ENCODE peak calls at places on chromosomes 7 and 10, in ten cellular contexts. One of them, this sample, is unnamed.
A peak's percentile ranks its signal among the peaks of the same experiment; 100 is the strongest.

GRCh38 chr10:35425596-35425995 is 89.3 kb downstream of the CCNY start:
- DNase-seq in CD8-positive, alpha-beta T cell: no peak
- DNase-seq in tibial nerve: no peak
- DNase-seq in fibroblast of lung: no peak
- DNase-seq in GM23338: no peak
- DNase-seq in upper lobe of right lung: no peak
- DNase-seq in kidney: no peak
- DNase-seq in spleen: no peak
- DNase-seq in PC-9: no peak
- DNase-seq in transverse colon: no peak
- DNase-seq in this sample: no peak

GRCh38 chr10:78567680-78568453 is 500.9 kb upstream of the ZMIZ1 start:
- DNase-seq in CD8-positive, alpha-beta T cell: no peak
- DNase-seq in tibial nerve: no peak
- DNase-seq in fibroblast of lung: no peak
- DNase-seq in GM23338: no peak
- DNase-seq in upper lobe of right lung: no peak
- DNase-seq in kidney: no peak
- DNase-seq in spleen: no peak
- DNase-seq in PC-9: no peak
- DNase-seq in transverse colon: no peak
- DNase-seq in this sample: no peak

GRCh38 chr10:24256619-24257018 is 47.7 kb downstream of the KIAA1217 start:
- DNase-seq in CD8-positive, alpha-beta T cell: no peak
- DNase-seq in tibial nerve: no peak
- DNase-seq in fibroblast of lung: peak; percentile 49
- DNase-seq in GM23338: no peak
- DNase-seq in upper lobe of right lung: no peak
- DNase-seq in kidney: no peak
- DNase-seq in spleen: no peak
- DNase-seq in PC-9: no peak
- DNase-seq in transverse colon: no peak
- DNase-seq in this sample: no peak

GRCh38 chr7:120981888-120982615 is 6.5 kb upstream of the CPED1 start:
- DNase-seq in CD8-positive, alpha-beta T cell: no peak
- DNase-seq in tibial nerve: no peak
- DNase-seq in fibroblast of lung: peak; percentile 83
- DNase-seq in GM23338: peak; percentile 38
- DNase-seq in upper lobe of right lung: no peak
- DNase-seq in kidney: no peak
- DNase-seq in spleen: no peak
- DNase-seq in PC-9: no peak
- DNase-seq in transverse colon: no peak
- DNase-seq in this sample: no peak

GRCh38 chr7:2660359-2661095 is 27.5 kb upstream of the AMZ1 start:
- DNase-seq in CD8-positive, alpha-beta T cell: no peak
- DNase-seq in tibial nerve: no peak
- DNase-seq in fibroblast of lung: no peak
- DNase-seq in GM23338: no peak
- DNase-seq in upper lobe of right lung: no peak
- DNase-seq in kidney: peak; percentile 71
- DNase-seq in spleen: peak; percentile 63
- DNase-seq in PC-9: no peak
- DNase-seq in transverse colon: no peak
- DNase-seq in this sample: no peak

GRCh38 chr7:81956520-81956919 is 186.7 kb upstream of the HGF start:
- DNase-seq in CD8-positive, alpha-beta T cell: no peak
- DNase-seq in tibial nerve: peak; percentile 20
- DNase-seq in fibroblast of lung: peak; percentile 50
- DNase-seq in GM23338: peak; percentile 86
- DNase-seq in upper lobe of right lung: no peak
- DNase-seq in kidney: no peak
- DNase-seq in spleen: no peak
- DNase-seq in PC-9: no peak
- DNase-seq in transverse colon: no peak
- DNase-seq in this sample: peak; percentile 51

GRCh38 chr7:39507866-39508551 is 58.2 kb upstream of the YAE1 start:
- DNase-seq in CD8-positive, alpha-beta T cell: no peak
- DNase-seq in tibial nerve: no peak
- DNase-seq in fibroblast of lung: peak; percentile 64
- DNase-seq in GM23338: no peak
- DNase-seq in upper lobe of right lung: peak; percentile 70
- DNase-seq in kidney: no peak
- DNase-seq in spleen: peak; percentile 70
- DNase-seq in PC-9: no peak
- DNase-seq in transverse colon: no peak
- DNase-seq in this sample: no peak

GRCh38 chr10:123622381-123622780 is 43.8 kb upstream of the GPR26 start:
- DNase-seq in CD8-positive, alpha-beta T cell: no peak
- DNase-seq in tibial nerve: no peak
- DNase-seq in fibroblast of lung: no peak
- DNase-seq in GM23338: no peak
- DNase-seq in upper lobe of right lung: no peak
- DNase-seq in kidney: no peak
- DNase-seq in spleen: no peak
- DNase-seq in PC-9: no peak
- DNase-seq in transverse colon: no peak
- DNase-seq in this sample: no peak

GRCh38 chr10:63518690-63519288 is 2.4 kb upstream of the REEP3 start:
- DNase-seq in CD8-positive, alpha-beta T cell: no peak
- DNase-seq in tibial nerve: no peak
- DNase-seq in fibroblast of lung: no peak
- DNase-seq in GM23338: no peak
- DNase-seq in upper lobe of right lung: no peak
- DNase-seq in kidney: no peak
- DNase-seq in spleen: no peak
- DNase-seq in PC-9: no peak
- DNase-seq in transverse colon: no peak
- DNase-seq in this sample: no peak

GRCh38 chr10:63523015-63523414 is 1.8 kb downstream of the REEP3 start:
- DNase-seq in CD8-positive, alpha-beta T cell: no peak
- DNase-seq in tibial nerve: no peak
- DNase-seq in fibroblast of lung: no peak
- DNase-seq in GM23338: no peak
- DNase-seq in upper lobe of right lung: no peak
- DNase-seq in kidney: no peak
- DNase-seq in spleen: no peak
- DNase-seq in PC-9: no peak
- DNase-seq in transverse colon: no peak
- DNase-seq in this sample: no peak

GRCh38 chr10:63522129-63522687 is 1.0 kb downstream of the REEP3 start:
- DNase-seq in CD8-positive, alpha-beta T cell: no peak
- DNase-seq in tibial nerve: no peak
- DNase-seq in fibroblast of lung: peak; percentile 39
- DNase-seq in GM23338: no peak
- DNase-seq in upper lobe of right lung: no peak
- DNase-seq in kidney: no peak
- DNase-seq in spleen: no peak
- DNase-seq in PC-9: no peak
- DNase-seq in transverse colon: no peak
- DNase-seq in this sample: no peak

GRCh38 chr10:63521389-63522128 is at the start of gene REEP3:
- DNase-seq in CD8-positive, alpha-beta T cell: peak; percentile 49
- DNase-seq in tibial nerve: peak; percentile 60
- DNase-seq in fibroblast of lung: peak; percentile 78
- DNase-seq in GM23338: peak; percentile 91
- DNase-seq in upper lobe of right lung: peak; percentile 88
- DNase-seq in kidney: peak; percentile 90
- DNase-seq in spleen: peak; percentile 93
- DNase-seq in PC-9: peak; percentile 74
- DNase-seq in transverse colon: peak; percentile 66
- DNase-seq in this sample: peak; percentile 86

GRCh38 chr10:63520463-63521388 is 475 bp upstream of the REEP3 start:
- DNase-seq in CD8-positive, alpha-beta T cell: peak; percentile 36
- DNase-seq in tibial nerve: no peak
- DNase-seq in fibroblast of lung: peak; percentile 80
- DNase-seq in GM23338: peak; percentile 85
- DNase-seq in upper lobe of right lung: peak; percentile 90
- DNase-seq in kidney: peak; percentile 87
- DNase-seq in spleen: no peak
- DNase-seq in PC-9: peak; percentile 79
- DNase-seq in transverse colon: peak; percentile 74
- DNase-seq in this sample: peak; percentile 74
- H3K4me1 ChIP-seq in CD8-positive, alpha-beta T cell: peaks cover 32% of the 10 kb centered on the region
- H3K4me1 ChIP-seq in tibial nerve: peaks cover 17% of the 10 kb centered on the region
- H3K4me1 ChIP-seq in fibroblast of lung: no peaks in the 10 kb centered on the region
- H3K4me1 ChIP-seq in GM23338: peaks cover 52% of the 10 kb centered on the region
- H3K4me1 ChIP-seq in upper lobe of right lung: peaks cover 47% of the 10 kb centered on the region
- H3K4me1 ChIP-seq in kidney: peaks cover 10% of the 10 kb centered on the region
- H3K4me1 ChIP-seq in spleen: peaks cover 56% of the 10 kb centered on the region
- H3K4me1 ChIP-seq in PC-9: peaks cover 42% of the 10 kb centered on the region
- H3K4me1 ChIP-seq in transverse colon: peaks cover 22% of the 10 kb centered on the region
- H3K4me1 ChIP-seq in this sample: peaks cover 24% of the 10 kb centered on the region

GRCh38 chr10:69124558-69125121 is 662 bp downstream of the VPS26A start:
- DNase-seq in CD8-positive, alpha-beta T cell: peak; percentile 51
- DNase-seq in tibial nerve: no peak
- DNase-seq in fibroblast of lung: peak; percentile 62
- DNase-seq in GM23338: peak; percentile 69
- DNase-seq in upper lobe of right lung: peak; percentile 68
- DNase-seq in kidney: no peak
- DNase-seq in spleen: peak; percentile 85
- DNase-seq in PC-9: peak; percentile 50
- DNase-seq in transverse colon: peak; percentile 72
- DNase-seq in this sample: peak; percentile 64

GRCh38 chr10:69123747-69124557 is at the start of gene VPS26A:
- DNase-seq in CD8-positive, alpha-beta T cell: peak; percentile 98
- DNase-seq in tibial nerve: peak; percentile 98
- DNase-seq in fibroblast of lung: peak; percentile 96
- DNase-seq in GM23338: peak; percentile 99
- DNase-seq in upper lobe of right lung: peak; percentile 100
- DNase-seq in kidney: peak; percentile 100
- DNase-seq in spleen: peak; percentile 100
- DNase-seq in PC-9: peak; percentile 100
- DNase-seq in transverse colon: peak; percentile 99
- DNase-seq in this sample: peak; percentile 100

GRCh38 chr10:69130251-69130650 is 6.3 kb downstream of the VPS26A start:
- DNase-seq in CD8-positive, alpha-beta T cell: no peak
- DNase-seq in tibial nerve: no peak
- DNase-seq in fibroblast of lung: peak; percentile 48
- DNase-seq in GM23338: no peak
- DNase-seq in upper lobe of right lung: no peak
- DNase-seq in kidney: no peak
- DNase-seq in spleen: no peak
- DNase-seq in PC-9: no peak
- DNase-seq in transverse colon: no peak
- DNase-seq in this sample: no peak

GRCh38 chr10:69123306-69123746 is 652 bp upstream of the VPS26A start:
- DNase-seq in CD8-positive, alpha-beta T cell: no peak
- DNase-seq in tibial nerve: peak; percentile 31
- DNase-seq in fibroblast of lung: peak; percentile 66
- DNase-seq in GM23338: peak; percentile 73
- DNase-seq in upper lobe of right lung: no peak
- DNase-seq in kidney: no peak
- DNase-seq in spleen: no peak
- DNase-seq in PC-9: no peak
- DNase-seq in transverse colon: peak; percentile 65
- DNase-seq in this sample: no peak

GRCh38 chr10:69125554-69125953 is 1.6 kb downstream of the VPS26A start:
- DNase-seq in CD8-positive, alpha-beta T cell: no peak
- DNase-seq in tibial nerve: no peak
- DNase-seq in fibroblast of lung: no peak
- DNase-seq in GM23338: no peak
- DNase-seq in upper lobe of right lung: no peak
- DNase-seq in kidney: no peak
- DNase-seq in spleen: no peak
- DNase-seq in PC-9: no peak
- DNase-seq in transverse colon: no peak
- DNase-seq in this sample: no peak
- H3K4me3 ChIP-seq in CD8-positive, alpha-beta T cell: peak overlapping the region; percentile 88
- H3K4me3 ChIP-seq in tibial nerve: no peak overlapping the region
- H3K4me3 ChIP-seq in fibroblast of lung: peak overlapping the region; percentile 98
- H3K4me3 ChIP-seq in GM23338: peak overlapping the region; percentile 93
- H3K4me3 ChIP-seq in upper lobe of right lung: peak overlapping the region; percentile 94
- H3K4me3 ChIP-seq in kidney: peak overlapping the region; percentile 93
- H3K4me3 ChIP-seq in spleen: peak overlapping the region; percentile 90
- H3K4me3 ChIP-seq in PC-9: peak overlapping the region; percentile 61
- H3K4me3 ChIP-seq in transverse colon: peak overlapping the region; percentile 74
- H3K4me3 ChIP-seq in this sample: peak overlapping the region; percentile 71

DNA sequence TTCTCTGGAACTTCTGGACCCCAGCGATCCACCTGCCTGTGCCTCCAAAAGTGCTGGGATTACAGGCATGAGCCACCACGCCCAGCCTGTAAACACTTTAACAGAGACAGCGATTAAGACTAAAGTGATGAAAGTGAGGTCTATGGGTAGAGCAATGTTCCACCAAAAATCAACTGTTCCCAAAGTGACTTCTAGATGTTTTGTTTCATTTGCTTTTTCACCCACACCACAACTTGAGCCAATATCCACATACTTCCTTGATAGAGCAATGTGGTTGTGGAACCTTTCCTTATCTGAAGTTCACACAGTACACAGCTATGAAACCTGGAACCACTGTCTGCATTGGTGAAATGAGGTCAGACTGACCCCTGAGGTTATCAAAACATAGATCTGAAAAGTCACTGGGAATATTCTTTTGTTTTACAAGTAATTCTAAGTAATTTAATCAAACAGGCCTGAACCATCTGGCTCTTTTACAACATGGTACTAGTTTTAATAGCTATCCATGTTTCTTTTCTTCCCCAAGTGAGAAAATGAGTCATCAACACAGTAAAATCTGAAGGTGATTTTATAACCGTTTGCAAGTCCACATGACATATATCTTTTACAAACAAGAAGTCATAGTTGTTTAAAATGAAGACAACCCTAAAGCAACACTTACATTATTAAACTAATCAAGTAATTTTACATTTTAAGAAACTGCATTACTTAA is 80.2 kb downstream of the LRRC17 start:
- DNase-seq in CD8-positive, alpha-beta T cell: no peak
- DNase-seq in tibial nerve: no peak
- DNase-seq in fibroblast of lung: peak; percentile 98
- DNase-seq in GM23338: no peak
- DNase-seq in upper lobe of right lung: no peak
- DNase-seq in kidney: no peak
- DNase-seq in spleen: no peak
- DNase-seq in PC-9: peak; percentile 25
- DNase-seq in transverse colon: no peak
- DNase-seq in this sample: no peak
- H3K4me1 ChIP-seq in CD8-positive, alpha-beta T cell: no peaks in the 10 kb centered on the region
- H3K4me1 ChIP-seq in tibial nerve: no peaks in the 10 kb centered on the region
- H3K4me1 ChIP-seq in fibroblast of lung: peaks cover 18% of the 10 kb centered on the region
- H3K4me1 ChIP-seq in GM23338: no peaks in the 10 kb centered on the region
- H3K4me1 ChIP-seq in upper lobe of right lung: peaks cover 4% of the 10 kb centered on the region
- H3K4me1 ChIP-seq in kidney: no peaks in the 10 kb centered on the region
- H3K4me1 ChIP-seq in spleen: peaks cover 15% of the 10 kb centered on the region
- H3K4me1 ChIP-seq in PC-9: peaks cover 35% of the 10 kb centered on the region
- H3K4me1 ChIP-seq in transverse colon: peaks cover 17% of the 10 kb centered on the region
- H3K4me1 ChIP-seq in this sample: no peaks in the 10 kb centered on the region

GRCh38 chr7:155807805-155808550 is 4.3 kb downstream of the SHH start:
- DNase-seq in CD8-positive, alpha-beta T cell: no peak
- DNase-seq in tibial nerve: no peak
- DNase-seq in fibroblast of lung: no peak
- DNase-seq in GM23338: peak; percentile 35
- DNase-seq in upper lobe of right lung: peak; percentile 78
- DNase-seq in kidney: peak; percentile 90
- DNase-seq in spleen: peak; percentile 64
- DNase-seq in PC-9: no peak
- DNase-seq in transverse colon: peak; percentile 78
- DNase-seq in this sample: peak; percentile 83

GRCh38 chr7:155810607-155811559 is 1.4 kb downstream of the SHH start:
- DNase-seq in CD8-positive, alpha-beta T cell: no peak
- DNase-seq in tibial nerve: no peak
- DNase-seq in fibroblast of lung: no peak
- DNase-seq in GM23338: peak; percentile 53
- DNase-seq in upper lobe of right lung: no peak
- DNase-seq in kidney: peak; percentile 66
- DNase-seq in spleen: peak; percentile 64
- DNase-seq in PC-9: no peak
- DNase-seq in transverse colon: no peak
- DNase-seq in this sample: no peak

GRCh38 chr7:155809947-155810606 is 2.2 kb downstream of the SHH start:
- DNase-seq in CD8-positive, alpha-beta T cell: no peak
- DNase-seq in tibial nerve: no peak
- DNase-seq in fibroblast of lung: no peak
- DNase-seq in GM23338: peak; percentile 33
- DNase-seq in upper lobe of right lung: peak; percentile 70
- DNase-seq in kidney: peak; percentile 83
- DNase-seq in spleen: peak; percentile 58
- DNase-seq in PC-9: no peak
- DNase-seq in transverse colon: no peak
- DNase-seq in this sample: no peak

GRCh38 chr7:155808551-155809331 is 3.5 kb downstream of the SHH start:
- DNase-seq in CD8-positive, alpha-beta T cell: no peak
- DNase-seq in tibial nerve: no peak
- DNase-seq in fibroblast of lung: no peak
- DNase-seq in GM23338: peak; percentile 48
- DNase-seq in upper lobe of right lung: peak; percentile 75
- DNase-seq in kidney: peak; percentile 89
- DNase-seq in spleen: peak; percentile 52
- DNase-seq in PC-9: no peak
- DNase-seq in transverse colon: peak; percentile 63
- DNase-seq in this sample: peak; percentile 66

GRCh38 chr7:155809332-155809946 is 2.8 kb downstream of the SHH start:
- DNase-seq in CD8-positive, alpha-beta T cell: no peak
- DNase-seq in tibial nerve: no peak
- DNase-seq in fibroblast of lung: no peak
- DNase-seq in GM23338: peak; percentile 49
- DNase-seq in upper lobe of right lung: peak; percentile 79
- DNase-seq in kidney: no peak
- DNase-seq in spleen: peak; percentile 58
- DNase-seq in PC-9: no peak
- DNase-seq in transverse colon: no peak
- DNase-seq in this sample: no peak
- H3K4me3 ChIP-seq in CD8-positive, alpha-beta T cell: no peak overlapping the region
- H3K4me3 ChIP-seq in tibial nerve: peak overlapping the region; percentile 40
- H3K4me3 ChIP-seq in fibroblast of lung: no peak overlapping the region
- H3K4me3 ChIP-seq in GM23338: peak overlapping the region; percentile 55
- H3K4me3 ChIP-seq in upper lobe of right lung: peak overlapping the region; percentile 52
- H3K4me3 ChIP-seq in kidney: peak overlapping the region; percentile 64
- H3K4me3 ChIP-seq in spleen: peak overlapping the region; percentile 9
- H3K4me3 ChIP-seq in PC-9: no peak overlapping the region
- H3K4me3 ChIP-seq in transverse colon: peak overlapping the region; percentile 30
- H3K4me3 ChIP-seq in this sample: peak overlapping the region; percentile 48